ENCODE peak calls at places on chromosomes 6 and 20, in five cellular contexts. One of them, this sample, is unnamed.

GRCh38 chr20:57680934-57681914 is 28.6 kb downstream of the PMEPA1 start:
- DNase-seq in mucosa of descending colon: no peak
- DNase-seq in cardiac fibroblast: no peak
- DNase-seq in CD14-positive monocyte: no peak
- DNase-seq in endothelial cell: no peak
- DNase-seq in this sample: no peak

GRCh38 chr6:143233563-143234285 is 173.0 kb downstream of the AIG1 start:
- DNase-seq in mucosa of descending colon: no peak
- DNase-seq in cardiac fibroblast: no peak
- DNase-seq in CD14-positive monocyte: no peak
- DNase-seq in endothelial cell: peak
- DNase-seq in this sample: no peak

GRCh38 chr6:159633196-159633595 is 59.8 kb downstream of the SOD2 start:
- DNase-seq in mucosa of descending colon: no peak
- DNase-seq in cardiac fibroblast: peak
- DNase-seq in CD14-positive monocyte: no peak
- DNase-seq in endothelial cell: peak
- DNase-seq in this sample: no peak

GRCh38 chr20:61588356-61589054 is 336.4 kb downstream of the CDH4 start:
- DNase-seq in mucosa of descending colon: peak
- DNase-seq in cardiac fibroblast: peak
- DNase-seq in CD14-positive monocyte: no peak
- DNase-seq in endothelial cell: no peak
- DNase-seq in this sample: peak

GRCh38 chr20:46027245-46027853 is 1.7 kb upstream of the SLC12A5 start:
- DNase-seq in mucosa of descending colon: peak
- DNase-seq in cardiac fibroblast: peak
- DNase-seq in CD14-positive monocyte: no peak
- DNase-seq in endothelial cell: peak
- DNase-seq in this sample: no peak

GRCh38 chr6:44162876-44163625 is 4.4 kb downstream of the CAPN11 start:
- DNase-seq in mucosa of descending colon: no peak
- DNase-seq in cardiac fibroblast: no peak
- DNase-seq in CD14-positive monocyte: no peak
- DNase-seq in endothelial cell: no peak
- DNase-seq in this sample: no peak

GRCh38 chr6:1496836-1497592 is 107.6 kb downstream of the FOXF2 start:
- DNase-seq in mucosa of descending colon: no peak
- DNase-seq in cardiac fibroblast: no peak
- DNase-seq in CD14-positive monocyte: no peak
- DNase-seq in endothelial cell: no peak
- DNase-seq in this sample: no peak

GRCh38 chr6:163427498-163428254 is 13.2 kb downstream of the QKI start:
- DNase-seq in mucosa of descending colon: no peak
- DNase-seq in cardiac fibroblast: peak
- DNase-seq in CD14-positive monocyte: no peak
- DNase-seq in endothelial cell: no peak
- DNase-seq in this sample: no peak

GRCh38 chr20:59318803-59319202 is 18.4 kb downstream of the EDN3 start:
- DNase-seq in mucosa of descending colon: no peak
- DNase-seq in cardiac fibroblast: no peak
- DNase-seq in CD14-positive monocyte: no peak
- DNase-seq in endothelial cell: no peak
- DNase-seq in this sample: no peak

GRCh38 chr20:57435498-57436222 is 44.5 kb downstream of the RBM38 start:
- DNase-seq in mucosa of descending colon: peak
- DNase-seq in cardiac fibroblast: peak
- DNase-seq in CD14-positive monocyte: peak
- DNase-seq in endothelial cell: no peak
- DNase-seq in this sample: no peak

GRCh38 chr6:42028234-42029061 is 21.9 kb upstream of the TAF8 start:
- DNase-seq in mucosa of descending colon: no peak
- DNase-seq in cardiac fibroblast: peak
- DNase-seq in CD14-positive monocyte: peak
- DNase-seq in endothelial cell: no peak
- DNase-seq in this sample: peak

GRCh38 chr20:19915111-19915798 is 101.9 kb upstream of the NAA20 start:
- DNase-seq in mucosa of descending colon: no peak
- DNase-seq in cardiac fibroblast: peak
- DNase-seq in CD14-positive monocyte: peak
- DNase-seq in endothelial cell: no peak
- DNase-seq in this sample: no peak

GRCh38 chr20:41508335-41508734 is 109.8 kb downstream of the CHD6 start:
- DNase-seq in mucosa of descending colon: peak
- DNase-seq in cardiac fibroblast: no peak
- DNase-seq in CD14-positive monocyte: no peak
- DNase-seq in endothelial cell: peak
- DNase-seq in this sample: no peak

GRCh38 chr20:59340186-59340885 is 39.9 kb downstream of the EDN3 start:
- DNase-seq in mucosa of descending colon: no peak
- DNase-seq in cardiac fibroblast: no peak
- DNase-seq in CD14-positive monocyte: no peak
- DNase-seq in endothelial cell: no peak
- DNase-seq in this sample: no peak

GRCh38 chr6:25229671-25230321 is 49.4 kb upstream of the CARMIL1 start:
- DNase-seq in mucosa of descending colon: no peak
- DNase-seq in cardiac fibroblast: peak
- DNase-seq in CD14-positive monocyte: no peak
- DNase-seq in endothelial cell: no peak
- DNase-seq in this sample: no peak

GRCh38 chr20:36391456-36391855 is 85.3 kb downstream of the DLGAP4 start:
- DNase-seq in mucosa of descending colon: no peak
- DNase-seq in cardiac fibroblast: peak
- DNase-seq in CD14-positive monocyte: no peak
- DNase-seq in endothelial cell: no peak
- DNase-seq in this sample: no peak

GRCh38 chr6:28981391-28981832 is 23.7 kb downstream of the ZNF311 start:
- DNase-seq in mucosa of descending colon: peak
- DNase-seq in cardiac fibroblast: peak
- DNase-seq in CD14-positive monocyte: no peak
- DNase-seq in endothelial cell: peak
- DNase-seq in this sample: no peak

GRCh38 chr6:88538130-88538706 is 372.1 kb upstream of the CNR1 start:
- DNase-seq in mucosa of descending colon: no peak
- DNase-seq in cardiac fibroblast: peak
- DNase-seq in CD14-positive monocyte: no peak
- DNase-seq in endothelial cell: peak
- DNase-seq in this sample: no peak

GRCh38 chr6:147017153-147017552 is 187.1 kb upstream of the STXBP5 start:
- DNase-seq in mucosa of descending colon: no peak
- DNase-seq in cardiac fibroblast: no peak
- DNase-seq in CD14-positive monocyte: no peak
- DNase-seq in endothelial cell: no peak
- DNase-seq in this sample: no peak

GRCh38 chr6:93581371-93581770 is 162.0 kb upstream of the EPHA7 start:
- DNase-seq in mucosa of descending colon: no peak
- DNase-seq in cardiac fibroblast: no peak
- DNase-seq in CD14-positive monocyte: no peak
- DNase-seq in endothelial cell: no peak
- DNase-seq in this sample: no peak

GRCh38 chr6:6683964-6684363 is 95.4 kb downstream of the LY86 start:
- DNase-seq in mucosa of descending colon: no peak
- DNase-seq in cardiac fibroblast: no peak
- DNase-seq in CD14-positive monocyte: no peak
- DNase-seq in endothelial cell: no peak
- DNase-seq in this sample: no peak

GRCh38 chr6:105608393-105608705 is 205.5 kb upstream of the PREP start:
- DNase-seq in mucosa of descending colon: no peak
- DNase-seq in cardiac fibroblast: no peak
- DNase-seq in CD14-positive monocyte: no peak
- DNase-seq in endothelial cell: no peak
- DNase-seq in this sample: no peak

GRCh38 chr20:20360464-20360863 is 7.4 kb upstream of the INSM1 start:
- DNase-seq in mucosa of descending colon: peak
- DNase-seq in cardiac fibroblast: peak
- DNase-seq in CD14-positive monocyte: no peak
- DNase-seq in endothelial cell: peak
- DNase-seq in this sample: no peak

GRCh38 chr6:112286010-112286409 is 31.6 kb upstream of the LAMA4 start:
- DNase-seq in mucosa of descending colon: peak
- DNase-seq in cardiac fibroblast: no peak
- DNase-seq in CD14-positive monocyte: no peak
- DNase-seq in endothelial cell: no peak
- DNase-seq in this sample: no peak

DNA sequence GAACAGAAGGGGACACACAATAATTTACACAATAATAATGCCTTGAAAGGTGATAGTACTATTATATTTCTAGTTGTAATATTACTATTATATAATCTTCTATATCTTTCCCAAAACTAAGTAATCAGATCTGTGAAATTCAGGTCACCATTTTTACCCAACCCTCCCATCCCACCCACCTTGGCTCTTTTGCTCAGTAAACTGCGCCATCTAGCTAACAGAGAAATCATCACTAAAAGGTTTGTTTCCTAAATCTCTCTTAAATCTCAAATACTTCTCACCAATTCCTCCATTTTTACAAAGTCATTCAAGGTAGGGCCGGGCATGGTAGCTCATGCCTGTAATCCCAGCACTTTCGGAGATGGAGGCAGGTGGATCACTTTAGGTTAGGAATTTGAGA is 83.4 kb downstream of the CDK19 start:
- DNase-seq in mucosa of descending colon: no peak
- DNase-seq in cardiac fibroblast: no peak
- DNase-seq in CD14-positive monocyte: no peak
- DNase-seq in endothelial cell: no peak
- DNase-seq in this sample: no peak
- TF ChIP-seq CTCF in mucosa of descending colon: no peak
- TF ChIP-seq CTCF in cardiac fibroblast: no peak
- TF ChIP-seq CTCF in CD14-positive monocyte: no peak
- TF ChIP-seq CTCF in endothelial cell: no peak
- TF ChIP-seq CTCF in this sample: no peak

DNA sequence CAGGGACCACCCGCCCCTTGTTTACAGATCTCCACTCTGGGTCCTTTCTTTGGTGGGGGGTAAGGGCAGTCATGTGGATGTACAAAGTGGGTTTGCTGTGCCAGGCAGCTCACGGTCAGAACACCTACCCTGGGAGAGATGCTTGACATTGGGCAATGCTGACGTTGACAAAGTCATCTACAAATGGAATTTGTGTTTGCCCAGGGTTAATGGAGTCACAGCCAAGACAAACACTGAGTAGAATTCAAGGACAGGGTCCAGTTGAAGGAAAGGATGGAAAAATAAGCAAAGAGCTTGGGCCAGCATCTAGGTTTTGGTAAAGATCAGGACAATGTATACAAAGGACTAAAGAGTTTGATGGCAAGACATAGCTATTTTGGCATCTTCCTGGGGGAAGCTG is 54.7 kb downstream of the MOCS1 start:
- DNase-seq in mucosa of descending colon: no peak
- DNase-seq in cardiac fibroblast: peak
- DNase-seq in CD14-positive monocyte: no peak
- DNase-seq in endothelial cell: no peak
- DNase-seq in this sample: no peak
- TF ChIP-seq CTCF in mucosa of descending colon: no peak
- TF ChIP-seq CTCF in cardiac fibroblast: no peak
- TF ChIP-seq CTCF in CD14-positive monocyte: no peak
- TF ChIP-seq CTCF in endothelial cell: no peak
- TF ChIP-seq CTCF in this sample: no peak

GRCh38 chr20:35297153-35297552 is 4.9 kb upstream of the FAM83C start:
- DNase-seq in mucosa of descending colon: no peak
- DNase-seq in cardiac fibroblast: no peak
- DNase-seq in CD14-positive monocyte: no peak
- DNase-seq in endothelial cell: no peak
- DNase-seq in this sample: peak
- TF ChIP-seq CTCF in mucosa of descending colon: no peak
- TF ChIP-seq CTCF in cardiac fibroblast: no peak
- TF ChIP-seq CTCF in CD14-positive monocyte: no peak
- TF ChIP-seq CTCF in endothelial cell: no peak
- TF ChIP-seq CTCF in this sample: no peak

GRCh38 chr6:51753635-51754034 is 333.8 kb downstream of the PKHD1 start:
- DNase-seq in mucosa of descending colon: peak
- DNase-seq in cardiac fibroblast: no peak
- DNase-seq in CD14-positive monocyte: no peak
- DNase-seq in endothelial cell: peak
- DNase-seq in this sample: no peak
- TF ChIP-seq CTCF in mucosa of descending colon: no peak
- TF ChIP-seq CTCF in cardiac fibroblast: no peak
- TF ChIP-seq CTCF in CD14-positive monocyte: peak
- TF ChIP-seq CTCF in endothelial cell: peak
- TF ChIP-seq CTCF in this sample: peak

GRCh38 chr6:168711049-168711640 is 270.2 kb downstream of the SMOC2 start:
- DNase-seq in mucosa of descending colon: peak
- DNase-seq in cardiac fibroblast: peak
- DNase-seq in CD14-positive monocyte: no peak
- DNase-seq in endothelial cell: no peak
- DNase-seq in this sample: no peak
- TF ChIP-seq CTCF in mucosa of descending colon: no peak
- TF ChIP-seq CTCF in cardiac fibroblast: peak
- TF ChIP-seq CTCF in CD14-positive monocyte: peak
- TF ChIP-seq CTCF in endothelial cell: peak
- TF ChIP-seq CTCF in this sample: peak

GRCh38 chr6:135535989-135536414 is 38.5 kb upstream of the AHI1 start:
- DNase-seq in mucosa of descending colon: peak
- DNase-seq in cardiac fibroblast: peak
- DNase-seq in CD14-positive monocyte: no peak
- DNase-seq in endothelial cell: peak
- DNase-seq in this sample: no peak
- TF ChIP-seq CTCF in mucosa of descending colon: peak
- TF ChIP-seq CTCF in cardiac fibroblast: peak
- TF ChIP-seq CTCF in CD14-positive monocyte: peak
- TF ChIP-seq CTCF in endothelial cell: peak
- TF ChIP-seq CTCF in this sample: peak

GRCh38 chr6:37732688-37733087 is 35.0 kb upstream of the MDGA1 start:
- DNase-seq in mucosa of descending colon: no peak
- DNase-seq in cardiac fibroblast: no peak
- DNase-seq in CD14-positive monocyte: no peak
- DNase-seq in endothelial cell: no peak
- DNase-seq in this sample: no peak
- TF ChIP-seq CTCF in mucosa of descending colon: no peak
- TF ChIP-seq CTCF in cardiac fibroblast: no peak
- TF ChIP-seq CTCF in CD14-positive monocyte: no peak
- TF ChIP-seq CTCF in endothelial cell: no peak
- TF ChIP-seq CTCF in this sample: peak

GRCh38 chr6:35727935-35728662 is 8.7 kb upstream of the ARMC12 start:
- DNase-seq in mucosa of descending colon: peak
- DNase-seq in cardiac fibroblast: peak
- DNase-seq in CD14-positive monocyte: peak
- DNase-seq in endothelial cell: peak
- DNase-seq in this sample: peak
- TF ChIP-seq CTCF in mucosa of descending colon: no peak
- TF ChIP-seq CTCF in cardiac fibroblast: no peak
- TF ChIP-seq CTCF in CD14-positive monocyte: no peak
- TF ChIP-seq CTCF in endothelial cell: no peak
- TF ChIP-seq CTCF in this sample: no peak

DNA sequence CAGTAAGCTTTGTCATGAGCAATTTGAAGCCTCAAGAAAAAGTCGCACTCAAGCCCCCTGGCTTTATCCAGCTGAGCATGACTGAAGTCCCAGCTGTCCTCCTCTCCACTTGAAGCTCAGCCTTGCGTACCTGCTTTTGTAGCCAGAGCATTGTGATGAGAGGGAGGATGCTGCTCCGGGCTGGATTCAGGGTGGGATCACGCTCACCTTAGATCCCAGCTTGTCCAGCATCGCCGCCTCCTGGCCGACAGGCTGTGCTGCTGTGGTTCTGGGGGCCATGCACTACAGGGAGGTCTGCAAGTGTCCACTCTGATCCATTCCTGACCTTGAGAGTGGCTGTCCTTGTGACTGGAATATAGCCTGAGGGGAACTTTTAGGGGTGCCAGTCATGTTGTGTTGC is 495.6 kb downstream of the CDH26 start:
- DNase-seq in mucosa of descending colon: no peak
- DNase-seq in cardiac fibroblast: no peak
- DNase-seq in CD14-positive monocyte: no peak
- DNase-seq in endothelial cell: peak
- DNase-seq in this sample: no peak
- TF ChIP-seq CTCF in mucosa of descending colon: no peak
- TF ChIP-seq CTCF in cardiac fibroblast: no peak
- TF ChIP-seq CTCF in CD14-positive monocyte: no peak
- TF ChIP-seq CTCF in endothelial cell: no peak
- TF ChIP-seq CTCF in this sample: no peak

This sample was measured in chondrocyte.